ENCODE peak calls at places on chromosomes 12 and 14, in seven cellular contexts. W is AML-193; L is effector memory CD8-positive, alpha-beta T cell; Z is H4; O is pancreas; N is Daoy; A is NCI-H2029. I is an unnamed sample.

GRCh38 chr12:4979737-4980136 is 63.9 kb upstream of the KCNA5 start:
- DNase-seq in Z (no peak), O (no peak), W (no peak), L (no peak), A (no peak), N (no peak), I (no peak)

GRCh38 chr12:108112815-108113556 is 16.1 kb upstream of the WSCD2 start:
- DNase-seq in O (no peak), N (no peak), A (no peak), Z (no peak), L (no peak), W (no peak), I (peak; percentile 91)

GRCh38 chr12:123984903-123985302 is 11.9 kb downstream of the ZNF664 start:
- DNase-seq in N (no peak), O (no peak), L (no peak), Z (no peak), A (no peak), W (no peak), I (no peak)

GRCh38 chr12:7935773-7936581 is at the start of gene SLC2A3:
- DNase-seq in L (peak; percentile 79), Z (peak; percentile 85), N (peak; percentile 78), A (peak; percentile 4), W (peak; percentile 91), O (no peak), I (peak; percentile 70)

GRCh38 chr12:114911196-114911595 is 227.2 kb upstream of the TBX3 start:
- DNase-seq in N (peak; percentile 43), A (no peak), O (no peak), Z (no peak), L (no peak), W (no peak), I (no peak)

GRCh38 chr12:27428466-27428865 is 18.1 kb upstream of the SMCO2 start:
- DNase-seq in Z (no peak), L (no peak), W (no peak), O (no peak), N (no peak), A (no peak), I (peak; percentile 11)

GRCh38 chr14:51650721-51651387 is 856 bp upstream of the FRMD6 start:
- DNase-seq in A (no peak), O (peak; percentile 56), L (no peak), W (no peak), N (peak; percentile 41), Z (no peak), I (peak; percentile 73)

GRCh38 chr12:116133149-116133548 is 144.3 kb downstream of the MED13L start:
- DNase-seq in L (no peak), Z (no peak), O (no peak), N (no peak), W (peak; percentile 58), A (no peak), I (no peak)

GRCh38 chr12:96571101-96571862 is 81.9 kb downstream of the CFAP54 start:
- DNase-seq in O (no peak), N (peak; percentile 16), A (no peak), W (no peak), Z (no peak), L (no peak), I (no peak)

GRCh38 chr12:92226961-92227360 is 81.3 kb upstream of the BTG1 start:
- DNase-seq in W (no peak), O (no peak), N (no peak), Z (no peak), L (no peak), A (no peak), I (no peak)

GRCh38 chr12:131511391-131511802 is 199.5 kb upstream of the SFSWAP start:
- DNase-seq in W (no peak), O (no peak), Z (no peak), N (peak; percentile 91), L (peak; percentile 43), A (no peak), I (peak; percentile 21)

GRCh38 chr12:121288158-121288848 is 8.2 kb downstream of the CAMKK2 start:
- DNase-seq in O (peak; percentile 25), A (no peak), Z (no peak), W (peak; percentile 47), N (no peak), L (no peak), I (no peak)

GRCh38 chr14:69354383-69355154 is 43.5 kb downstream of the ERH start:
- DNase-seq in N (peak; percentile 57), A (no peak), O (no peak), L (peak; percentile 27), W (no peak), Z (no peak), I (no peak)

GRCh38 chr12:10861366-10861765 is 12.1 kb upstream of the PRR4 start:
- DNase-seq in L (no peak), O (no peak), N (no peak), Z (no peak), A (no peak), W (no peak), I (no peak)

GRCh38 chr12:87814625-87815024 is 214.6 kb downstream of the C12orf50 start:
- DNase-seq in Z (no peak), W (no peak), A (no peak), O (no peak), L (no peak), N (no peak), I (no peak)

GRCh38 chr12:119808441-119808840 is 68.7 kb downstream of the CIT start:
- DNase-seq in A (no peak), Z (no peak), W (no peak), N (no peak), O (no peak), L (no peak), I (no peak)

GRCh38 chr14:105144666-105145380 is 23.8 kb downstream of the JAG2 start:
- DNase-seq in O (peak; percentile 53), W (no peak), Z (no peak), L (no peak), A (no peak), N (no peak), I (no peak)

GRCh38 chr14:52286659-52287649 is 19.5 kb downstream of the PTGDR start:
- DNase-seq in Z (no peak), A (no peak), L (no peak), N (no peak), O (no peak), W (no peak), I (no peak)

GRCh38 chr14:100424504-100425453 is 101.6 kb downstream of the SLC25A47 start:
- DNase-seq in N (peak; percentile 67), W (no peak), L (no peak), A (no peak), Z (no peak), O (peak; percentile 34), I (no peak)

GRCh38 chr12:93379432-93380308 is 1.9 kb downstream of the NUDT4 start:
- DNase-seq in Z (no peak), W (no peak), L (no peak), N (no peak), O (no peak), A (no peak), I (no peak)

GRCh38 chr12:12521923-12522322 is 40.7 kb downstream of the DUSP16 start:
- DNase-seq in O (no peak), W (no peak), Z (no peak), L (no peak), N (no peak), A (no peak), I (no peak)

GRCh38 chr14:76098916-76099675 is 52.6 kb upstream of the GPATCH2L start:
- DNase-seq in L (no peak), A (no peak), W (no peak), N (no peak), Z (no peak), O (no peak), I (no peak)

GRCh38 chr14:103450423-103450822 is 65.2 kb downstream of the MARK3 start:
- DNase-seq in O (no peak), Z (no peak), N (no peak), W (no peak), L (no peak), A (no peak), I (no peak)

GRCh38 chr14:60164717-60165546 is at the start of gene DHRS7:
- DNase-seq in N (peak; percentile 89), A (peak; percentile 74), O (peak; percentile 92), Z (peak; percentile 66), W (peak; percentile 82), L (peak; percentile 61), I (peak; percentile 84)

GRCh38 chr12:7068240-7068993 is 7.9 kb downstream of the C1S start:
- DNase-seq in N (no peak), W (no peak), A (no peak), Z (no peak), L (no peak), O (no peak), I (peak; percentile 6)

GRCh38 chr12:109731806-109732205 is 18.2 kb downstream of the FAM222A start:
- DNase-seq in A (no peak), L (no peak), W (no peak), N (no peak), Z (no peak), O (peak; percentile 30), I (no peak)

GRCh38 chr14:59769586-59769985 is 101.0 kb downstream of the RTN1 start:
- DNase-seq in O (no peak), A (no peak), N (no peak), L (no peak), W (no peak), Z (no peak), I (no peak)

GRCh38 chr12:106138646-106139421 is at the start of gene NUAK1:
- DNase-seq in O (peak; percentile 85), A (peak; percentile 42), N (peak; percentile 82), Z (peak; percentile 59), W (no peak), L (peak; percentile 5), I (peak; percentile 82)

GRCh38 chr12:91616401-91616800 is 433.8 kb upstream of the DCN start:
- DNase-seq in W (no peak), N (no peak), Z (no peak), L (no peak), A (no peak), O (no peak), I (no peak)

GRCh38 chr12:79983492-79983891 is 48.6 kb upstream of the PPP1R12A start:
- DNase-seq in W (no peak), A (peak; percentile 61), O (no peak), N (peak; percentile 95), L (no peak), Z (peak; percentile 19), I (no peak)

GRCh38 chr12:39230086-39230485 is 212.8 kb downstream of the KIF21A start:
- DNase-seq in Z (peak; percentile 86), A (no peak), N (peak; percentile 6), O (no peak), W (no peak), L (no peak), I (no peak)

GRCh38 chr12:124496584-124496983 is 70.8 kb downstream of the NCOR2 start:
- DNase-seq in L (no peak), O (no peak), Z (no peak), A (no peak), N (no peak), W (no peak), I (no peak)

GRCh38 chr12:9588749-9589148 is 19.0 kb downstream of the KLRB1 start:
- DNase-seq in O (no peak), W (no peak), Z (no peak), A (no peak), L (no peak), N (no peak), I (no peak)

I was measured in ELF-1.